ENCODE peak calls at places on chromosomes 13 and 19, in four cellular contexts. F, Q, O and W are unnamed samples. For H3K9me3 and H3K27me3, the result is how much of the 10 kb centered on the place peaks cover.

GRCh38 chr13:88188986-88189385 is 517.8 kb downstream of the SLITRK5 start:
- DNase-seq in F (no peak), Q (no peak), O (no peak), W (no peak)

GRCh38 chr19:570315-570714 is 2.1 kb upstream of the BSG start:
- DNase-seq in O (no peak), Q (peak), F (no peak), W (no peak)

GRCh38 chr19:18063463-18063862 is 23.3 kb downstream of the IL12RB1 start:
- DNase-seq in Q (no peak), F (no peak), O (peak), W (peak)

GRCh38 chr19:827710-828321 is at the start of gene AZU1:
- DNase-seq in Q (no peak), F (no peak), O (no peak), W (no peak)

GRCh38 chr13:32663660-32664059 is 77.4 kb downstream of the PDS5B start:
- DNase-seq in F (no peak), O (no peak), Q (no peak), W (no peak)

GRCh38 chr19:24074720-24075119 is 12.3 kb upstream of the ZNF254 start:
- DNase-seq in O (no peak), Q (no peak), F (peak), W (no peak)

GRCh38 chr19:29467824-29468401 is 57.9 kb upstream of the VSTM2B start:
- DNase-seq in O (peak), F (peak), Q (no peak), W (no peak)

GRCh38 chr13:95288899-95289500 is 12.3 kb downstream of the ABCC4 start:
- DNase-seq in F (no peak), Q (no peak), O (no peak), W (no peak)

GRCh38 chr13:65445340-65445739 is 1784.8 kb downstream of the PCDH9 start:
- DNase-seq in F (no peak), O (no peak), Q (no peak), W (no peak)

GRCh38 chr19:41323430-41324125 is 13.6 kb downstream of the CCDC97 start:
- DNase-seq in O (no peak), F (peak), Q (peak), W (no peak)

GRCh38 chr13:59665736-59666135 is 498.0 kb downstream of the DIAPH3 start:
- DNase-seq in Q (no peak), O (no peak), F (peak), W (no peak)

GRCh38 chr13:73365681-73366080 is 306.9 kb downstream of the KLF5 start:
- DNase-seq in Q (no peak), O (no peak), F (no peak), W (no peak)

GRCh38 chr13:109146912-109147624 is 517.7 kb downstream of the MYO16 start:
- DNase-seq in Q (no peak), F (peak), O (no peak), W (no peak)

GRCh38 chr13:97189943-97190342 is 32.2 kb upstream of the MBNL2 start:
- DNase-seq in Q (no peak), F (no peak), O (no peak), W (no peak)

GRCh38 chr13:96141032-96141431 is 51.1 kb downstream of the HS6ST3 start:
- DNase-seq in O (peak), Q (no peak), F (peak), W (no peak)

GRCh38 chr19:44703336-44704078 is 4.6 kb downstream of the CEACAM16 start:
- DNase-seq in F (no peak), O (no peak), Q (no peak), W (no peak)

GRCh38 chr13:73715114-73715909 is 418.9 kb downstream of the KLF12 start:
- DNase-seq in Q (no peak), F (no peak), O (no peak), W (peak)

GRCh38 chr19:11251217-11251616 is 11.1 kb downstream of the DOCK6 start:
- DNase-seq in Q (no peak), F (no peak), O (no peak), W (no peak)

GRCh38 chr13:102402292-102402691 is 444 bp upstream of the FGF14 start:
- DNase-seq in O (peak), Q (peak), F (peak), W (no peak)

GRCh38 chr19:50669319-50670101 is 20.3 kb downstream of the C19orf81 start:
- DNase-seq in O (no peak), F (peak), Q (no peak), W (peak)

GRCh38 chr19:1361601-1362384 is 21.9 kb upstream of the NDUFS7 start:
- DNase-seq in F (peak), O (peak), Q (no peak), W (no peak)

GRCh38 chr13:30022256-30022655 is 171.8 kb upstream of the UBL3 start:
- DNase-seq in F (no peak), O (no peak), Q (no peak), W (no peak)

GRCh38 chr13:30159446-30159839 is 147.9 kb downstream of the KATNAL1 start:
- DNase-seq in F (peak), O (no peak), Q (no peak), W (no peak)

GRCh38 chr19:16608290-16608704 is 19.7 kb downstream of the MED26 start:
- DNase-seq in F (peak), Q (no peak), O (no peak), W (no peak)

GRCh38 chr19:16609511-16609910 is 18.5 kb downstream of the MED26 start:
- DNase-seq in Q (no peak), F (no peak), O (no peak), W (no peak)

GRCh38 chr19:16613841-16614240 is 14.2 kb downstream of the MED26 start:
- DNase-seq in F (no peak), Q (no peak), O (no peak), W (no peak)

GRCh38 chr19:16612631-16613030 is 15.4 kb downstream of the MED26 start:
- DNase-seq in F (peak), O (no peak), Q (no peak), W (no peak)

GRCh38 chr19:16611121-16611520 is 16.9 kb downstream of the MED26 start:
- DNase-seq in Q (no peak), O (no peak), F (no peak), W (no peak)
- H3K27ac ChIP-seq in Q (peak), O (no peak), F (peak), W (no peak)

DNA sequence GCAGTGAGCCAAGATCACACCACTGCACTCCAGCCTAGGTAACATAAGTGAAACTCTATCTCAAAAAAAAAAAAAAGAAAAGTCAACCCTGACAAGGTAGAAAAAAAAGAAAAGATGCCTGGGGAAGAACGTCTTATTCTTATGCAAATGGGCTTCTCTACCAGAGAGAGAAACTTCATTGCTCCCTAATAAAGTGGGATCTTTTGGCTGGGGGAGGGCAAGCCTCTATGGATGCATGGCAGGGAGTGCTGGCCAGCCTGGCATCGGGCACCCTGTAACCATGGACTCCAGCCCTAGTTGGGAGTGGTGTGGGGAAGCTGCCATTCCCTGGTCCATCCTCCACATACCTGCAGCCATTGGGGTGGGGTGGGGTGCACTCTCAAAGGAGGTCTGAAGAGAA is 30.7 kb upstream of the ZNF728 start:
- DNase-seq in O (no peak), Q (no peak), F (no peak), W (no peak)
- H3K9me3 ChIP-seq in O (under half), Q (under half), F (under half), W (under half)

DNA sequence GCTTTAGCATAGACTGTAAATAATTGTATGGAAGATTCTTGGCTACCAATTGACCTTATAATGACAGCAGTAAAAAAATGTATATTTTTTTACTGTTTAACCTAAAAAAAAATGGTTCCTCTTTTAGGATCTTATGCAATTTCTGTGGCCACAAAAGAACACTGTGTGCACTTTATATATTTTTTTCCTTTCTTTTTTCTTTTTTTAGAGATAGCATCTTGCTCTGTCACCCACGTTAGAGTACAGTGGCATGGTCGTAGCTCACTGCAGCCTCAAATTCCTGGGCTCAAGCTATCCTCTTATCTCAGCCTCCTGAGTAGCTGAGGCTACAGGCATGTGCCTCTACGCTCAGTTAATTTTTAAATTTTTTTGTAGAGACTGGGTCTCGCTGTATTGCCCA is 6.1 kb downstream of the FLT3 start:
- DNase-seq in F (no peak), Q (no peak), O (no peak), W (no peak)
- H3K27me3 ChIP-seq in F (half or more), Q (under half), O (under half), W (under half)

GRCh38 chr13:35475960-35476943 is at the start of gene MAB21L1:
- DNase-seq in O (peak), F (peak), Q (peak), W (no peak)
- H3K27ac ChIP-seq in O (no peak), F (no peak), Q (peak), W (no peak)

GRCh38 chr13:18993884-18994660 is 187.6 kb downstream of the TUBA3C start:
- DNase-seq in F (no peak), O (no peak), Q (peak), W (no peak)

GRCh38 chr13:18996221-18996620 is 185.4 kb downstream of the TUBA3C start:
- DNase-seq in Q (peak), O (no peak), F (no peak), W (no peak)

GRCh38 chr13:18995259-18995873 is 186.3 kb downstream of the TUBA3C start:
- DNase-seq in Q (peak), F (no peak), O (no peak), W (no peak)

GRCh38 chr13:18998389-18998788 is 183.2 kb downstream of the TUBA3C start:
- DNase-seq in Q (no peak), F (no peak), O (no peak), W (no peak)

GRCh38 chr13:18996627-18997051 is 185.0 kb downstream of the TUBA3C start:
- DNase-seq in Q (no peak), O (no peak), F (no peak), W (no peak)
- H3K9me3 ChIP-seq in Q (under half), O (under half), F (under half), W (under half)

DNA sequence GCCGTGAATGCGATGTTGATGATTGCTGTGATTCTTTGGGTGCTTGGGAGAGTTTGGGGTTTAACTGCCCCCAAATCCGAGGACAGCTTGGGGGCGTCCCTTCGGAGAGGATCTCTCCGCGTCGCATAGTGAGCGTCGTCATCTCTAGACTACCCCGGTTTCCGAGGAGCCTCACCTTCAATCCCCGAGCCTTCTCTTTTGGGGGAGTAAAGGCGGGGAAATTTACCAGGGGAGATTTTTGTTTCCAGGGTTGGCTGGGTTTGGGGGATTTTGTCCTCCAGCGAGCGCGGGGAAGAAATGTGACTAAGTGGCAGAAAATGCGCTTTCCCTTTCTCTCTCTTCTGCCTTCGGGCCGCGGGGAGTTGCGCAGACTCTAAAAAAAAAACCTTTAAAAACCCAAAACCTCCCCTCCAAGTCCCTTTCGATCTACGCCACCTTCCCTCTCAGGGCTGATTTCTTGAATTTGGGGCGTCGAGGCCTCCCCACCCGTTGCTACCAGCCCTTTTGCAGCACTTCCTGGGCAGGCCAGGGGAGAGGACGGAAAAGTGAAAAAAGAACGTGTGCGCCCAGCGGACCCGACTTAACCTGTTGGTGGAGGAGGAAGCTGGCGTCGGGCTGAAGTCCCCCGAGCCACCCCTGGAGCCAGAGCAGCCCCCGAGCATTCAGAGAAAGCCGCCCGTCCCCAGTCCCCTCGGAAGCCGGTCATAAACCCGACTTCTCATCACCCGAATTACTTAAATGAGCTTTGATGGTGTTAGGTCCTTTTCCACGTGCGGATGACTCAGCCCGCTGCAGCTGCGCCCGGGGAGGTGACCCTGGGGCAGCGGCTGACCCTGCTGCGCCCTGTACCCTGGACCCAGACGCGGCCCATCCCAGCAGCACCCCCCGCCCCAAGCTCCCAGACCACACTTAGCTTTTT is 17.7 kb downstream of the NFIX start:
- DNase-seq in F (peak), O (peak), Q (peak), W (no peak)
- H3K27me3 ChIP-seq in F (half or more), O (half or more), Q (under half), W (half or more)

DNA sequence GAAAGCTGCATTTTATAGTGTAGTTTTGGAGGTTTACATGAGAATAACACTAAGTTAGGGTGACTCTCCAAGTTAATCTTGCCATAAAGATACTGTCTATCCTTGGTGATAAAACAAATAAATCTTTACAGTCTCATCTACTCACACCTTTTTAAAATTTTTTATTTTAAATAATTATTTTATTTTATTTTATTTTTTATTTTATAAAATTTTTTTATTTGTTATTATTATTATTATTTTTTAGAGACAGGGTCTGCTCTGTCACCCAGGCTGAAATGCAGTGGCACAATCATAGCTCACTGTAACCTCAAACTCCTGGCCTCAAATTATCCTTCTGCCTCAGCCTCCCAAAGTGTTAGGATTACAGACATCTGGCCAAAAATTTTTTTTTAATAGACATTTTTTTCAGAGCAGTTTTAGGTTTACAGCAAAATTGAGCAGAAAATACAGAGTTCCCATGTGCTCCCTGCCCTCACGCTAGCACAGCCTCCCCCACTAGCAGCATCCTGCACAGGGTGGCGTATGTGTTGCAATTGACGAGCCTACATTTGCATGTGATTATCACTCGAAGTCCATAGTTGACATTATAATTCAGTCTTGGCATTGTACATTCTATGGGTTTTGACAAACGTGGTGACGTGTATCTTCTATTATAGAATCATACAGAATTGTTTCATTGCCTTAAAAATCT is 41.0 kb downstream of the RASL11A start:
- DNase-seq in Q (no peak), F (no peak), O (no peak), W (no peak)
- H3K27ac ChIP-seq in Q (no peak), F (no peak), O (no peak), W (no peak)

DNA sequence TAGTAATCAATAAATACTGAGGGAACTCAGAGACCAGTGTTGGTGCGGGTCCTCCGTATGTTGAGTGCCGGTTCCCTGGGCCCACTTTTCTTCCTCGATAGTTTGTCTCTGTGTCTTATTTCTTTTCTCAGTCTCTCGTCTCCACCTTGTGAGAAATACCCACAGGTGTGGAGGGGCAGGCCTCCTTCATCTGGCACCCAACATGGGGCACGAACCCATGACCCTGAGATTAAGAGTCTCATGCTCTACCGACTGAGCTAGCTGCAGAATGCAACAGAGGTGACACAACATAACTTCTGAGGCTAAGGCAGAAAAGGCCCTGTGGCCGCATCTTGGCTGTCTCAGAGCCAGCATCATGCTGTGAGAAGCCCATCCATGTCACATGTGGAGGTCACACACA is 5.3 kb upstream of the ZNF613 start:
- DNase-seq in F (no peak), Q (no peak), O (no peak), W (no peak)
- H3K9me3 ChIP-seq in F (under half), Q (half or more), O (under half), W (half or more)

GRCh38 chr13:99982741-99983400 is 1.3 kb downstream of the ZIC2 start:
- DNase-seq in O (peak), F (no peak), Q (no peak), W (no peak)
- H3K27me3 ChIP-seq in O (under half), F (half or more), Q (half or more), W (half or more)